ENCODE peak calls at places on chromosomes 1 and 21, in nine cellular contexts. I is left ventricle myocardium inferior, H is fibroblast of lung, D is transverse colon, P is testis, L is RWPE2, F is cardiac muscle cell, J is heart right ventricle, X is fibroblast of the aortic adventitia. U is an unnamed sample.

GRCh38 chr1:77874804-77875445 is 13.5 kb upstream of the NEXN start:
- DNase-seq in P (no peak), J (no peak), I (no peak), F (no peak), L (no peak), D (no peak), X (peak), H (peak), U (peak)

GRCh38 chr1:84436907-84437667 is 38.8 kb downstream of the DNASE2B start:
- DNase-seq in L (no peak), H (no peak), I (no peak), J (no peak), D (no peak), X (no peak), F (no peak), P (peak), U (no peak)

GRCh38 chr1:231600461-231600976 is 26.1 kb upstream of the DISC1 start:
- DNase-seq in H (peak), F (peak), L (no peak), X (peak), D (no peak), P (no peak), J (no peak), I (no peak), U (peak)

GRCh38 chr1:25616932-25617625 is 488 bp downstream of the MAN1C1 start:
- DNase-seq in J (no peak), X (no peak), P (no peak), L (no peak), H (no peak), I (peak), D (no peak), F (no peak), U (peak)

GRCh38 chr1:232046531-232047283 is 420.1 kb downstream of the DISC1 start:
- DNase-seq in J (no peak), L (no peak), D (no peak), P (no peak), I (no peak), X (no peak), H (no peak), F (no peak), U (no peak)

GRCh38 chr1:216247937-216248336 is 175.3 kb downstream of the USH2A start:
- DNase-seq in D (no peak), X (no peak), I (no peak), H (no peak), L (no peak), J (no peak), P (no peak), F (no peak), U (no peak)

GRCh38 chr1:18482721-18483425 is 2.1 kb downstream of the KLHDC7A start:
- DNase-seq in J (no peak), L (no peak), H (no peak), F (no peak), I (no peak), X (no peak), D (no peak), P (no peak), U (no peak)

GRCh38 chr1:61125263-61125662 is 42.9 kb downstream of the NFIA start:
- DNase-seq in P (no peak), H (no peak), X (peak), J (no peak), I (no peak), L (no peak), D (no peak), F (no peak), U (no peak)

GRCh38 chr1:194004146-194004545 is 817.7 kb upstream of the B3GALT2 start:
- DNase-seq in L (no peak), H (no peak), F (no peak), D (no peak), J (no peak), I (no peak), P (no peak), X (no peak), U (peak)

GRCh38 chr1:231806623-231807470 is 180.3 kb downstream of the DISC1 start:
- DNase-seq in X (no peak), D (peak), H (no peak), P (peak), L (no peak), J (no peak), I (peak), F (peak), U (peak)

GRCh38 chr21:27796106-27796505 is 829.2 kb upstream of the ADAMTS5 start:
- DNase-seq in D (no peak), I (no peak), X (peak), F (peak), L (no peak), H (peak), J (no peak), P (no peak), U (no peak)

GRCh38 chr1:90580176-90580575 is 136.9 kb downstream of the BARHL2 start:
- DNase-seq in X (no peak), L (no peak), J (no peak), D (peak), P (no peak), I (no peak), F (no peak), H (no peak), U (no peak)

GRCh38 chr1:41221995-41222991 is 19.8 kb downstream of the SCMH1 start:
- DNase-seq in J (no peak), D (no peak), L (no peak), H (peak), F (peak), I (no peak), P (no peak), X (peak), U (peak)

GRCh38 chr1:170857955-170858354 is 77.4 kb upstream of the MROH9 start:
- DNase-seq in F (no peak), D (no peak), I (no peak), J (no peak), L (no peak), H (no peak), P (no peak), X (no peak), U (no peak)

GRCh38 chr1:174519845-174520244 is 72.1 kb downstream of the GPR52 start:
- DNase-seq in L (no peak), F (no peak), J (peak), D (no peak), I (peak), P (no peak), X (no peak), H (no peak), U (no peak)

GRCh38 chr1:165737196-165737595 is 31.5 kb downstream of the TMCO1 start:
- DNase-seq in P (no peak), X (peak), I (no peak), J (no peak), H (peak), L (no peak), D (no peak), F (peak), U (peak)

GRCh38 chr1:20279507-20279906 is 11.2 kb upstream of the VWA5B1 start:
- DNase-seq in F (peak), I (no peak), H (peak), D (peak), P (no peak), X (peak), J (no peak), L (no peak), U (peak)

GRCh38 chr1:17122449-17123194 is 3.4 kb upstream of the PADI2 start:
- DNase-seq in X (peak), L (no peak), I (no peak), D (peak), P (no peak), J (no peak), F (peak), H (peak), U (peak)

GRCh38 chr1:225554216-225554812 is 98.6 kb downstream of the ENAH start:
- DNase-seq in J (no peak), H (no peak), F (peak), P (no peak), I (no peak), L (no peak), D (no peak), X (peak), U (peak)

GRCh38 chr1:16968372-16968771 is 12.0 kb downstream of the MFAP2 start:
- DNase-seq in P (no peak), X (no peak), F (no peak), J (no peak), H (no peak), L (no peak), I (no peak), D (no peak), U (no peak)

GRCh38 chr1:211632117-211632807 is 43.2 kb downstream of the NEK2 start:
- DNase-seq in X (no peak), D (no peak), F (peak), J (no peak), H (peak), P (peak), L (no peak), I (no peak), U (no peak)

GRCh38 chr1:78250201-78250600 is 204.4 kb downstream of the GIPC2 start:
- DNase-seq in F (peak), H (no peak), L (no peak), X (no peak), D (no peak), P (no peak), J (no peak), I (no peak), U (peak)

GRCh38 chr1:185608166-185608565 is 126.0 kb upstream of the HMCN1 start:
- DNase-seq in D (no peak), P (no peak), I (no peak), F (no peak), H (peak), X (no peak), L (no peak), J (no peak), U (no peak)

GRCh38 chr1:37064059-37064458 is 29.7 kb upstream of the GRIK3 start:
- DNase-seq in H (no peak), D (no peak), I (no peak), L (no peak), P (no peak), J (no peak), X (no peak), F (no peak), U (no peak)

GRCh38 chr1:30822966-30823581 is 65.5 kb upstream of the LAPTM5 start:
- DNase-seq in D (no peak), P (no peak), H (peak), F (peak), J (no peak), L (no peak), X (peak), I (no peak), U (peak)

GRCh38 chr1:154971341-154971998 is 923 bp upstream of the SHC1 start:
- DNase-seq in P (peak), I (peak), X (no peak), H (no peak), J (no peak), D (peak), L (no peak), F (no peak), U (peak)

GRCh38 chr1:8213136-8213535 is 104.8 kb upstream of the SLC45A1 start:
- DNase-seq in L (no peak), F (no peak), I (no peak), D (no peak), H (no peak), P (no peak), X (no peak), J (no peak), U (no peak)

GRCh38 chr1:3126756-3127718 is 58.0 kb downstream of the PRDM16 start:
- DNase-seq in I (no peak), D (no peak), H (no peak), L (no peak), X (peak), F (peak), J (no peak), P (peak), U (peak)

GRCh38 chr1:205049479-205049878 is 6.5 kb downstream of the CNTN2 start:
- DNase-seq in F (no peak), I (no peak), D (no peak), L (no peak), J (no peak), P (no peak), X (no peak), H (no peak), U (no peak)

GRCh38 chr1:16254263-16254948 is 17.4 kb upstream of the CPLANE2 start:
- DNase-seq in D (no peak), X (no peak), H (peak), L (no peak), P (no peak), I (no peak), J (no peak), F (no peak), U (no peak)

GRCh38 chr1:51284487-51284954 is 45.8 kb downstream of the TTC39A start:
- DNase-seq in J (peak), H (peak), X (peak), P (peak), D (peak), I (no peak), F (peak), L (no peak), U (peak)

GRCh38 chr1:42925132-42925769 is 33.4 kb downstream of the SLC2A1 start:
- DNase-seq in H (no peak), I (no peak), L (no peak), J (no peak), F (no peak), P (no peak), X (no peak), D (no peak), U (no peak)

DNA sequence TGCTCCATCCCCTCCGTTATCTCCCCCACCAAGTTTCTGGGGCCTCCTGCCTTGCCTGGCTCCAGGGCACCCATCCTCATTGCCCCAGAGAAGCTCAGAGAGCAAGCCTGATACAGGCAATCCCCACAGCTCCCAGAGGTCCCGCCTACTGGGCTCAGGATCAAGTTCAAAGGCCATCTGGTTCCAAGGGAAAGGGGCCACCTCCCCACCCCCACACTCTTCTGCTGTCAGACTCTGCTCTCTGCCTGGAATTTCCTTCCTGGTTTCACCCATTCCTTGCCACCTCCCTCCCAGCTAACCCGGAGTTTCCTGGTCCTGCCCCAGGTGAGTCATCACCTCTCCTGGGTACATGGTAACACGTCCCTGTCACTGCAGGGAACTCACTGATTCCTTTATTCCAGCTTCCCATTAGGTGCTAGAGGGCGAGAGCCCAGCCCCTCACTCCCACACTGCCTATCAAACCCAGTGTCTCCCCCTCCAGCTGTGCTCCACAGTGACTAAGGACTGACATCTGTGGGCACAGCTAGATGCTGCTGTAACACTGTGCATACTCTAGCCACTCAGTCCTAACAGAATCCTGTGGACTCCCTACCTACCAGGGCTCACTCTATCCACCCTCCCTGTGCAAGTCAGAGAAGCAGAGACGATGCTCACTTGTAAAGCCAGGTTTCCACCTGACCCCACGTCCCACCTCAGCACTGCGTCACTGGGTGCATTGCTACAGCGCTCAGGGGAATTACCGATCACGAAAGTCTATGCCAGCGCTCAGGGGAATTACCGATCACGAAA is 21.8 kb downstream of the RSPH1 start:
- DNase-seq in H (peak), L (no peak), F (peak), J (no peak), D (peak), X (no peak), I (no peak), P (no peak), U (peak)
- TF ChIP-seq CTCF in H (no peak), L (no peak), F (no peak), J (no peak), D (no peak), X (no peak), I (no peak), P (no peak), U (no peak)

GRCh38 chr1:149844650-149845255 is 54.6 kb upstream of the BOLA1 start:
- DNase-seq in P (no peak), L (no peak), X (no peak), H (no peak), F (no peak), I (no peak), D (no peak), J (no peak), U (no peak)
- H3K4me3 ChIP-seq in P (no peak), L (no peak), X (peak), H (no peak), F (peak), I (no peak), D (no peak), J (no peak), U (peak)

GRCh38 chr1:160779662-160780397 is 16.1 kb upstream of the LY9 start:
- DNase-seq in X (no peak), J (no peak), P (no peak), D (peak), H (no peak), F (peak), L (no peak), I (no peak), U (peak)
- TF ChIP-seq CTCF in X (peak), J (peak), P (no peak), D (peak), H (no peak), F (peak), L (peak), I (peak), U (peak)

DNA sequence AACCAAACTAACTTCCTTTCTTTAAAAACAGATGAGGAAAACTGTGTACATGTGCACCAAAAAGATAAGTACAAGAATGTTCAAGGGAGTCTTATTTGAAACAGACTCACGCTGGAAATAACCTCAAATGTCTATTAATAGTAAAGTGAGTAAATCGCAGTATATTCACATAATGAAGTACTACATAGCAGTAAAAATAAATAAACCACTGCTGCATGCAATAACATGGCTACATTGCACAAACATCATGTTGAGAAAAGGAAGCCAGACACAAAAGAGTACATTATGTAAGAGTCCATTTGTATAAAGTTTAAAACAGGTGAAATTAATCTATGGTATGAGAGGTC is 5.3 kb upstream of the DENND2D start:
- DNase-seq in L (no peak), X (peak), H (no peak), D (no peak), J (no peak), I (no peak), F (no peak), P (no peak), U (peak)
- H3K4me3 ChIP-seq in L (no peak), X (no peak), H (no peak), D (no peak), J (no peak), I (no peak), F (no peak), P (no peak), U (no peak)

GRCh38 chr1:85707990-85708825 is at the start of gene ZNHIT6:
- DNase-seq in J (peak), H (peak), I (peak), X (peak), D (peak), P (peak), L (peak), F (peak), U (peak)
- TF ChIP-seq CTCF in J (peak), H (peak), I (peak), X (peak), D (peak), P (peak), L (peak), F (peak), U (peak)

GRCh38 chr1:107617456-107617855 is 347.5 kb downstream of the VAV3 start:
- DNase-seq in J (no peak), L (no peak), H (no peak), X (no peak), P (no peak), D (no peak), F (no peak), I (no peak), U (no peak)

GRCh38 chr1:107622540-107622939 is 342.4 kb downstream of the VAV3 start:
- DNase-seq in J (no peak), P (no peak), F (no peak), H (no peak), L (no peak), D (no peak), X (no peak), I (no peak), U (no peak)

GRCh38 chr1:107618539-107618938 is 346.4 kb downstream of the VAV3 start:
- DNase-seq in D (no peak), X (no peak), J (no peak), H (no peak), F (no peak), L (no peak), P (no peak), I (no peak), U (no peak)

GRCh38 chr1:107620753-107621152 is 344.2 kb downstream of the VAV3 start:
- DNase-seq in F (no peak), D (no peak), H (no peak), J (no peak), I (no peak), L (no peak), X (no peak), P (no peak), U (no peak)

DNA sequence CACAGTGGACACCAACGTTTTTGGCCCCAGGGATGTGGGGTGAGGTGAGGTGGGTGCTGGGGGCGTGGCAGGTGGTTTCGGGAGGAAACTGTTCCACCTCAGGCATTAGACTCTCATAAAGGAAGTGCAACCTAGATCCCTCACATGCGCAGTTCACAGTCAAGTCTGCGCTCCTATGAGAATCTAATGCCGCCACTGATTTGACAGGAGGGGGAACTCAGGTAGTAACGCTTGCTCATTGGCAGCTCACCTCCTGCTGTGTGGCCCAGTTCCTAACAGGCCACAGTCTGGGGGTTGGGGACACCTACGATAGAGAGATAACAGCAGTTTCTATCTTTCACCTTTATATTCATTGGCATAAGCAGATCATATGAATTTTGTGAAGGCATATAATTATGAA is 347.1 kb downstream of the VAV3 start:
- DNase-seq in I (no peak), L (no peak), D (no peak), F (no peak), J (no peak), H (no peak), P (no peak), X (no peak), U (no peak)
- H3K4me3 ChIP-seq in I (no peak), L (no peak), D (no peak), F (no peak), J (no peak), H (no peak), P (no peak), X (no peak), U (no peak)

GRCh38 chr1:221174598-221174997 is 295.4 kb downstream of the HLX start:
- DNase-seq in H (peak), J (peak), X (peak), P (peak), F (no peak), I (peak), L (no peak), D (no peak), U (no peak)
- TF ChIP-seq CTCF in H (peak), J (peak), X (no peak), P (no peak), F (no peak), I (peak), L (no peak), D (no peak), U (no peak)